ENCODE peak calls at places on chromosomes 5 and 9, in seven cellular contexts. One of them, this sample, is unnamed.

GRCh38 chr5:76082790-76083554 is at the start of gene SV2C:
- DNase-seq in omental fat pad: no peak
- DNase-seq in OCI-LY7: no peak
- DNase-seq in hepatocyte: peak
- DNase-seq in suprapubic skin: no peak
- DNase-seq in neural progenitor cell: peak
- DNase-seq in RWPE1: no peak
- DNase-seq in this sample: peak

GRCh38 chr5:132753135-132753987 is 6.1 kb downstream of the CCNI2 start:
- DNase-seq in omental fat pad: no peak
- DNase-seq in OCI-LY7: no peak
- DNase-seq in hepatocyte: no peak
- DNase-seq in suprapubic skin: no peak
- DNase-seq in neural progenitor cell: peak
- DNase-seq in RWPE1: no peak
- DNase-seq in this sample: no peak

GRCh38 chr9:131758972-131759647 is 19.2 kb upstream of the RAPGEF1 start:
- DNase-seq in omental fat pad: no peak
- DNase-seq in OCI-LY7: no peak
- DNase-seq in hepatocyte: no peak
- DNase-seq in suprapubic skin: no peak
- DNase-seq in neural progenitor cell: no peak
- DNase-seq in RWPE1: peak
- DNase-seq in this sample: peak

GRCh38 chr9:133604214-133604613 is 5.0 kb downstream of the FAM163B start:
- DNase-seq in omental fat pad: no peak
- DNase-seq in OCI-LY7: peak
- DNase-seq in hepatocyte: no peak
- DNase-seq in suprapubic skin: no peak
- DNase-seq in neural progenitor cell: no peak
- DNase-seq in RWPE1: no peak
- DNase-seq in this sample: peak

GRCh38 chr5:131671994-131672655 is 37.1 kb upstream of the RAPGEF6 start:
- DNase-seq in omental fat pad: no peak
- DNase-seq in OCI-LY7: no peak
- DNase-seq in hepatocyte: peak
- DNase-seq in suprapubic skin: no peak
- DNase-seq in neural progenitor cell: peak
- DNase-seq in RWPE1: no peak
- DNase-seq in this sample: no peak

GRCh38 chr5:91225848-91226686 is 157.1 kb downstream of the ARRDC3 start:
- DNase-seq in omental fat pad: no peak
- DNase-seq in OCI-LY7: peak
- DNase-seq in hepatocyte: peak
- DNase-seq in suprapubic skin: no peak
- DNase-seq in neural progenitor cell: peak
- DNase-seq in RWPE1: peak
- DNase-seq in this sample: no peak

GRCh38 chr5:134549714-134550113 is 24.2 kb downstream of the JADE2 start:
- DNase-seq in omental fat pad: no peak
- DNase-seq in OCI-LY7: no peak
- DNase-seq in hepatocyte: no peak
- DNase-seq in suprapubic skin: no peak
- DNase-seq in neural progenitor cell: no peak
- DNase-seq in RWPE1: no peak
- DNase-seq in this sample: no peak

GRCh38 chr5:13188393-13188792 is 756.1 kb downstream of the DNAH5 start:
- DNase-seq in omental fat pad: no peak
- DNase-seq in OCI-LY7: no peak
- DNase-seq in hepatocyte: no peak
- DNase-seq in suprapubic skin: no peak
- DNase-seq in neural progenitor cell: no peak
- DNase-seq in RWPE1: no peak
- DNase-seq in this sample: no peak

GRCh38 chr5:168291281-168291960 is at the start of gene WWC1:
- DNase-seq in omental fat pad: no peak
- DNase-seq in OCI-LY7: no peak
- DNase-seq in hepatocyte: peak
- DNase-seq in suprapubic skin: peak
- DNase-seq in neural progenitor cell: peak
- DNase-seq in RWPE1: peak
- DNase-seq in this sample: peak

GRCh38 chr5:67998709-67999251 is 216.8 kb upstream of the PIK3R1 start:
- DNase-seq in omental fat pad: no peak
- DNase-seq in OCI-LY7: no peak
- DNase-seq in hepatocyte: no peak
- DNase-seq in suprapubic skin: peak
- DNase-seq in neural progenitor cell: no peak
- DNase-seq in RWPE1: no peak
- DNase-seq in this sample: no peak

GRCh38 chr5:77514457-77514856 is 22.3 kb upstream of the WDR41 start:
- DNase-seq in omental fat pad: no peak
- DNase-seq in OCI-LY7: no peak
- DNase-seq in hepatocyte: no peak
- DNase-seq in suprapubic skin: no peak
- DNase-seq in neural progenitor cell: no peak
- DNase-seq in RWPE1: no peak
- DNase-seq in this sample: no peak

DNA sequence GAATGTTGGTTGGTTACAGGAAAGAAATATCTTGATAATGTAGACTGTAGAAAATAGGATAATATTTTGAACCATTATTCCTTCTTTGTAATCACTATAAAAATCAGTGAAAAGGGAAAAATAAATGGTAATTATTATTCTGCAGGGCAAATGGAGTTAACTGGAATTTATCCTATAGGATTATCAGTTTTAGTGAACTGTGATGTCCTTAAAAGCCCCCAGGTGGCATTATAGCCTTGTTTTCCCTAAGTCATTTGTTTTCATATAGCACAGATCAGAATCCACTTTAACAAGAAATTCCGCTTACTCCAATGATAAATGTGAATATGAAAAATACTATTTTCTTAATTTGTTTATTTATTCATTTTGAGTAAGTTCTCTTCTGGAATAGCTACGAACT is 26.2 kb upstream of the WDR41 start:
- DNase-seq in omental fat pad: no peak
- DNase-seq in OCI-LY7: peak
- DNase-seq in hepatocyte: no peak
- DNase-seq in suprapubic skin: no peak
- DNase-seq in neural progenitor cell: peak
- DNase-seq in RWPE1: peak
- DNase-seq in this sample: no peak
- TF ChIP-seq CTCF in omental fat pad: no peak
- TF ChIP-seq CTCF in OCI-LY7: peak
- TF ChIP-seq CTCF in hepatocyte: peak
- TF ChIP-seq CTCF in suprapubic skin: no peak
- TF ChIP-seq CTCF in neural progenitor cell: peak
- TF ChIP-seq CTCF in RWPE1: peak
- TF ChIP-seq CTCF in this sample: peak

GRCh38 chr9:100442072-100442471 is 15.1 kb downstream of the MSANTD3 start:
- DNase-seq in omental fat pad: no peak
- DNase-seq in OCI-LY7: no peak
- DNase-seq in hepatocyte: no peak
- DNase-seq in suprapubic skin: no peak
- DNase-seq in neural progenitor cell: no peak
- DNase-seq in RWPE1: no peak
- DNase-seq in this sample: no peak

GRCh38 chr9:100432736-100433135 is 5.8 kb downstream of the MSANTD3 start:
- DNase-seq in omental fat pad: no peak
- DNase-seq in OCI-LY7: no peak
- DNase-seq in hepatocyte: no peak
- DNase-seq in suprapubic skin: no peak
- DNase-seq in neural progenitor cell: no peak
- DNase-seq in RWPE1: no peak
- DNase-seq in this sample: no peak

GRCh38 chr9:100436566-100436965 is 9.6 kb downstream of the MSANTD3 start:
- DNase-seq in omental fat pad: no peak
- DNase-seq in OCI-LY7: no peak
- DNase-seq in hepatocyte: no peak
- DNase-seq in suprapubic skin: no peak
- DNase-seq in neural progenitor cell: no peak
- DNase-seq in RWPE1: no peak
- DNase-seq in this sample: no peak

GRCh38 chr9:100440071-100440470 is 13.1 kb downstream of the MSANTD3 start:
- DNase-seq in omental fat pad: no peak
- DNase-seq in OCI-LY7: no peak
- DNase-seq in hepatocyte: peak
- DNase-seq in suprapubic skin: no peak
- DNase-seq in neural progenitor cell: no peak
- DNase-seq in RWPE1: no peak
- DNase-seq in this sample: no peak

GRCh38 chr9:100437860-100438805 is 11.2 kb downstream of the MSANTD3 start:
- DNase-seq in omental fat pad: peak
- DNase-seq in OCI-LY7: peak
- DNase-seq in hepatocyte: peak
- DNase-seq in suprapubic skin: peak
- DNase-seq in neural progenitor cell: peak
- DNase-seq in RWPE1: peak
- DNase-seq in this sample: no peak
- TF ChIP-seq CTCF in omental fat pad: no peak
- TF ChIP-seq CTCF in OCI-LY7: peak
- TF ChIP-seq CTCF in hepatocyte: peak
- TF ChIP-seq CTCF in suprapubic skin: peak
- TF ChIP-seq CTCF in neural progenitor cell: peak
- TF ChIP-seq CTCF in RWPE1: peak
- TF ChIP-seq CTCF in this sample: peak

DNA sequence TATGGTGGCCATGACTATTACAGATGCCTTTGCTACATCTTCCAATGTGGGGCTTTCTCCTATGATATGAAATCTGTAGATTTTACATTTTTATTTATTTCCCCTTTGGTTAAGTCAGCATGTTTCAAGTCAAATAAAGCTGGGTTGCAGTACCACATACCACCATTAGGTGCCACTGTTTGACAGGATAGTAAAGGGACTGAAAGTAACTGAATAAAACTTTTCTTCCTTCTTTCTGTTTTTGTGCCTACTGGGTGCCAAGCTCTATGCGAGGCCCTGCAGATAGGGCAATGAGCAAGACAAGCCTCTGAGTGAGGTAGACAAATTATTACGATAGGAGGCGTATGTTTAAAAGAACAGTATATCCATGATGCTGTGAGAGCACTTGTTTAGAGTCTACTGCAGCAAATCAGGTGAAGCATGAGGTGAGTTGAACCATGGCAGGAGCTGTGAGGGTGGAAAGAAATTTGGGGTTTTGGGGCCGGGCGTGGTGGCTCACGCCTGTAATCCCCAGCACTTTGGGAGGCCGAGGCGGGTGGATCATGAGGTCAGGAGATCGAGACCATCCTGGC is 64.8 kb downstream of the GDNF start:
- DNase-seq in omental fat pad: no peak
- DNase-seq in OCI-LY7: peak
- DNase-seq in hepatocyte: no peak
- DNase-seq in suprapubic skin: no peak
- DNase-seq in neural progenitor cell: peak
- DNase-seq in RWPE1: no peak
- DNase-seq in this sample: no peak
- TF ChIP-seq CTCF in omental fat pad: no peak
- TF ChIP-seq CTCF in OCI-LY7: peak
- TF ChIP-seq CTCF in hepatocyte: peak
- TF ChIP-seq CTCF in suprapubic skin: no peak
- TF ChIP-seq CTCF in neural progenitor cell: peak
- TF ChIP-seq CTCF in RWPE1: peak
- TF ChIP-seq CTCF in this sample: peak

GRCh38 chr5:17882760-17883488 is 248.7 kb downstream of the TAF11L14 start:
- DNase-seq in omental fat pad: no peak
- DNase-seq in OCI-LY7: no peak
- DNase-seq in hepatocyte: peak
- DNase-seq in suprapubic skin: no peak
- DNase-seq in neural progenitor cell: peak
- DNase-seq in RWPE1: peak
- DNase-seq in this sample: no peak
- TF ChIP-seq CTCF in omental fat pad: no peak
- TF ChIP-seq CTCF in OCI-LY7: no peak
- TF ChIP-seq CTCF in hepatocyte: no peak
- TF ChIP-seq CTCF in suprapubic skin: no peak
- TF ChIP-seq CTCF in neural progenitor cell: peak
- TF ChIP-seq CTCF in RWPE1: peak
- TF ChIP-seq CTCF in this sample: no peak

DNA sequence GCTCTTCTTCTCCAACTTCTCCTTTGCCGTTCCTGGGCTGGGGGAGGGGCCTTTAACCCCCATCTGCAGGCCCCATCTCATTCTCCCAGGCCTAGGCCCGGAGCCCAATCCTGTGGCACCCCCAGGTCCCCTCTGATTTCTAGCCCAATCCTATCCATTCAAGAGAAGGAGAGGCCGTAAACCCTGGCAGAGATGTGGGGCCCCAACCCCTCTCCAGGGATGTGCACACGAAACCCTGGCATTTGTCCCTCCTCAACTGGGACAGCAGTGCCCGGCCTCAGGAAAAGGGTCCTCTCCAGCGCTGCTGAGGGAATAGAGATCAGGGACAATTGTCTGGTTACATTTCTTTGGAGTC is 24.2 kb upstream of the ADAMTS2 start:
- DNase-seq in omental fat pad: no peak
- DNase-seq in OCI-LY7: no peak
- DNase-seq in hepatocyte: no peak
- DNase-seq in suprapubic skin: no peak
- DNase-seq in neural progenitor cell: no peak
- DNase-seq in RWPE1: no peak
- DNase-seq in this sample: peak
- TF ChIP-seq CTCF in omental fat pad: no peak
- TF ChIP-seq CTCF in OCI-LY7: no peak
- TF ChIP-seq CTCF in hepatocyte: no peak
- TF ChIP-seq CTCF in suprapubic skin: no peak
- TF ChIP-seq CTCF in neural progenitor cell: no peak
- TF ChIP-seq CTCF in RWPE1: no peak
- TF ChIP-seq CTCF in this sample: no peak

GRCh38 chr5:83353774-83354173 is 117.8 kb upstream of the VCAN start:
- DNase-seq in omental fat pad: no peak
- DNase-seq in OCI-LY7: no peak
- DNase-seq in hepatocyte: no peak
- DNase-seq in suprapubic skin: no peak
- DNase-seq in neural progenitor cell: no peak
- DNase-seq in RWPE1: no peak
- DNase-seq in this sample: no peak
- TF ChIP-seq CTCF in omental fat pad: no peak
- TF ChIP-seq CTCF in OCI-LY7: no peak
- TF ChIP-seq CTCF in hepatocyte: no peak
- TF ChIP-seq CTCF in suprapubic skin: peak
- TF ChIP-seq CTCF in neural progenitor cell: no peak
- TF ChIP-seq CTCF in RWPE1: no peak
- TF ChIP-seq CTCF in this sample: no peak

DNA sequence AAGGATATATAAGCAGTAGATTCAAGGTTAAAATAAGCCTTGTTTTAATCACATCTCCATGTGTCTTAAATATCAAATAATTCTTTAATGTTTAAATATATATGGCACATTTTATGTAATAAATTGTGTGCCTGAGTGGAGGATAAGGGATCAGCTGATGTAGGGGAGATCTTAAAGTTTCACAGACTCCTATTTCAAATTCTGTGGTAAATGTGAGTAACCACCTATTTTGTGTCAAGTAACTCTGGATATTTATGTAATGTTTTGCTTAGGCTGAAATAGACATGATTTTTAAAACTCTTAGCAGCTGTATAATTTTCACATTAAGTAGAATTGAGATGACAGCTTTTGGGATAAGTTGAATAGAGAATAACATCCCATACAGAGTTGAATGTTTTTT is 41.3 kb upstream of the ITGA2 start:
- DNase-seq in omental fat pad: no peak
- DNase-seq in OCI-LY7: no peak
- DNase-seq in hepatocyte: no peak
- DNase-seq in suprapubic skin: no peak
- DNase-seq in neural progenitor cell: no peak
- DNase-seq in RWPE1: no peak
- DNase-seq in this sample: no peak
- TF ChIP-seq CTCF in omental fat pad: no peak
- TF ChIP-seq CTCF in OCI-LY7: no peak
- TF ChIP-seq CTCF in hepatocyte: no peak
- TF ChIP-seq CTCF in suprapubic skin: no peak
- TF ChIP-seq CTCF in neural progenitor cell: no peak
- TF ChIP-seq CTCF in RWPE1: no peak
- TF ChIP-seq CTCF in this sample: no peak

This sample was measured in chondrocyte.